ENCODE peak calls at places on chromosomes 6 and 20, in four cellular contexts. U is mesendoderm, V is H1, D is H9. O is an unnamed sample.

GRCh38 chr6:25050356-25050755 is 114.6 kb upstream of the RIPOR2 start:
- DNase-seq in U (no peak), V (no peak), D (no peak), O (peak; percentile 18)

GRCh38 chr20:22611636-22612035 is 27.3 kb upstream of the FOXA2 start:
- DNase-seq in U (no peak), V (no peak), D (no peak), O (no peak)

GRCh38 chr6:157218371-157219198 is 104.7 kb downstream of the TMEM242 start:
- DNase-seq in U (no peak), V (no peak), D (no peak), O (no peak)

GRCh38 chr6:15715060-15715459 is 52.2 kb upstream of the DTNBP1 start:
- DNase-seq in U (no peak), V (no peak), D (no peak), O (no peak)

GRCh38 chr6:130771741-130772140 is 55.5 kb upstream of the SMLR1 start:
- DNase-seq in U (no peak), V (no peak), D (no peak), O (no peak)

GRCh38 chr6:31567531-31568370 is 4.3 kb upstream of the LTA start:
- DNase-seq in U (peak; percentile 67), V (no peak), D (no peak), O (no peak)

GRCh38 chr20:34155864-34156263 is 43.8 kb upstream of the EIF2S2 start:
- DNase-seq in U (peak; percentile 54), V (no peak), D (no peak), O (no peak)

GRCh38 chr6:78322068-78322845 is 545.1 kb upstream of the IRAK1BP1 start:
- DNase-seq in U (no peak), V (no peak), D (no peak), O (no peak)

GRCh38 chr6:40276176-40276575 is 311.0 kb downstream of the LRFN2 start:
- DNase-seq in U (no peak), V (no peak), D (no peak), O (no peak)

GRCh38 chr20:24935786-24936525 is 13.1 kb upstream of the CST7 start:
- DNase-seq in U (no peak), V (peak; percentile 23), D (no peak), O (no peak)

GRCh38 chr6:114024746-114025145 is 53.8 kb upstream of the HDAC2 start:
- DNase-seq in U (no peak), V (no peak), D (no peak), O (no peak)

GRCh38 chr6:125165256-125165655 is 11.7 kb downstream of the TPD52L1 start:
- DNase-seq in U (no peak), V (no peak), D (no peak), O (no peak)

GRCh38 chr20:17693534-17694001 is 6.2 kb upstream of the BANF2 start:
- DNase-seq in U (no peak), V (no peak), D (no peak), O (no peak)

GRCh38 chr6:95383878-95384277 is 193.5 kb upstream of the MANEA start:
- DNase-seq in U (no peak), V (no peak), D (no peak), O (no peak)

GRCh38 chr6:39841923-39842322 is 49.7 kb downstream of the DAAM2 start:
- DNase-seq in U (no peak), V (no peak), D (no peak), O (no peak)

GRCh38 chr20:26135325-26136110 is 438.9 kb upstream of the ZNF337 start:
- DNase-seq in U (no peak), V (no peak), D (no peak), O (no peak)

GRCh38 chr6:56962451-56962850 is 7.5 kb downstream of the BEND6 start:
- DNase-seq in U (no peak), V (no peak), D (no peak), O (no peak)

GRCh38 chr20:4195499-4195898 is 180.1 kb upstream of the RNF24 start:
- DNase-seq in U (peak; percentile 60), V (peak; percentile 77), D (peak; percentile 63), O (no peak)

GRCh38 chr6:1872649-1873131 is 263.0 kb downstream of the FOXC1 start:
- DNase-seq in U (peak; percentile 88), V (no peak), D (no peak), O (no peak)

GRCh38 chr6:56695702-56696101 is 53.0 kb upstream of the DST start:
- DNase-seq in U (no peak), V (no peak), D (no peak), O (no peak)

DNA sequence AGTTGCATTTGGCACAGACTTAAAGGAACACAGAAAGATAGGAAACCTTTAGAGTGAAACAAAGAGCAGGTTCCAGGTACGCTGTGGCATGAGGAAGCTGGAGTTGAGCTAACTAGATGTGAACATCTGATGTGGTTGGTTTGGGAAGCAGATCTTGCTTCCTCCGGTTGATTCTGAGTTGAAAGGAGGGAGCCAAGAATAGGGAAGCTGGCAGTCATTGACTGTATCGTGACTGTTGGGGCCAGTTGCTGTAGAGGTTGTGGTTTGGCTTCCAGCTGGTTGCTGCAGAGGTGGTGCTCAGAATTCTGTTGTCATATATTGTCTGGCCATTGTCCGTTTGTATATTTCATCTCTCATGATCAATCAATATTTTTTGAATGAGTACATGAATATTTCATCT is 325.9 kb downstream of the PLCB1 start:
- DNase-seq in U (no peak), V (no peak), D (no peak), O (no peak)
- H3K79me2 ChIP-seq in U (no peaks in the 10 kb centered on the region), V (no peaks in the 10 kb centered on the region), D (no peaks in the 10 kb centered on the region), O (no peaks in the 10 kb centered on the region)

GRCh38 chr6:121439456-121440250 is 4.2 kb downstream of the GJA1 start:
- DNase-seq in U (peak; percentile 33), V (no peak), D (no peak), O (no peak)

GRCh38 chr6:121436172-121436965 is 923 bp downstream of the GJA1 start:
- DNase-seq in U (no peak), V (no peak), D (no peak), O (no peak)

GRCh38 chr6:121435444-121436069 is at the start of gene GJA1:
- DNase-seq in U (peak; percentile 97), V (no peak), D (peak; percentile 82), O (peak; percentile 38)

GRCh38 chr6:121437861-121438651 is 2.6 kb downstream of the GJA1 start:
- DNase-seq in U (peak; percentile 97), V (no peak), D (peak; percentile 71), O (peak; percentile 65)

DNA sequence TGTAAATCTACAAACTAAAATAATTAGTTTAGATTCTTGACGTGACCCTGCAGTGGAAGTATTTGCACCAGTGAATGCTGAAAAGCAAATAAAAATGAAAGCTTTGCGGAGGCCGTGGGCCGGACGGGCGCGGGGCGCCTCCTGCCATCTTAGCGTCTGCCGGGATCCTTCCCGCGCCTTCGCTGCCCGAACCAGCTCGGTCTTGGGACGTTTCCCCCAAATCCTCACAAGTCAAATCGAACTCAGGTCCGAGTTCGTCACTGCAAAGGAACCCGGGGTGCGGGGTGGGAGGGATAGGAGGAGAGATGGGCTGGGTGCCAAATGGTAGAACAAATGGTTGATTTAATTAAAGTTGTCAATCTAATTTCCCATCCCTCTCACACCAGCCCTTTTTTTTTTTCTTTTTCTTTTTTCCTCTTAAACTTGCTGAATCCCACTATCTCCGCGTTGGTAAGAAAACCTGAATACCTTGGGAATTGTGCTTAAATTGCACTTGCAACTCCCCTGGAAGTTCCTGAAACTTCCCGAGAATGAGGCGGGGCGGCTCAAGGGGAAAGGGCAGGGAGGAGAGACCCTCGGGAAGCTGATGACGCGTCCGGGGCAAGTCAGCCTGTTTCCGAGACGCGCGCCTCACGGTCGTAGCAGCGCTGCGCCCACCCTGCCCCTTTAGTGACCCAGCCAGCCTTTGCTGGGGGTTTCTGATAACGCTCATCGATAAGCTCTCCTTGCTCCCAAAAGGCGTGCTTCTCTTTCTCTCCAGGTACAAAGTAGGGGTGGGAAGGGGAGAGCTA is 1.7 kb downstream of the GJA1 start:
- DNase-seq in U (peak; percentile 88), V (no peak), D (no peak), O (no peak)
- H3K23ac ChIP-seq in U (peak overlapping the region; percentile 55), V (no peak overlapping the region), D (no peak overlapping the region), O (no peak overlapping the region)

DNA sequence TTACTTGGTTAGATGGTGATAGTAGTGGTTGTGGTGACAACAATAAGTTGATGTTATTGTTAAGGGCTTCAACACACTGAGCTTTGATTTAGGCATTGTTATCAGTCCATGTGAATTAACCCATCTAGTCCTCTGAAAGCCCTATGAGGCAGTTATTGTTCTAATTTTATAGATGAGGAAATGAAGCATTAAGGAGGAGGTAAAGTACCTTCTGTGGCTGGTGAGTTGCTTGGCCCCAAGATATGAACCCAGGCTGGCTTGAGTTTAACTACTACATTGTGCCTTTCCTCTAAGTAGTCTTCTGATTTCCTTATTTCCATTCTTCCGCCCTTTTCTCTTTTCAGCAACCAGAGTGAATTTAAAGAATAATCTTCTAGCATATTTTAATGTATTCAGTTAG is 81.7 kb downstream of the QKI start:
- DNase-seq in U (no peak), V (no peak), D (no peak), O (no peak)
- H3K79me2 ChIP-seq in U (peaks cover 26% of the 10 kb centered on the region), V (peaks cover 100% of the 10 kb centered on the region), D (peaks cover 22% of the 10 kb centered on the region), O (peaks cover 10% of the 10 kb centered on the region)

DNA sequence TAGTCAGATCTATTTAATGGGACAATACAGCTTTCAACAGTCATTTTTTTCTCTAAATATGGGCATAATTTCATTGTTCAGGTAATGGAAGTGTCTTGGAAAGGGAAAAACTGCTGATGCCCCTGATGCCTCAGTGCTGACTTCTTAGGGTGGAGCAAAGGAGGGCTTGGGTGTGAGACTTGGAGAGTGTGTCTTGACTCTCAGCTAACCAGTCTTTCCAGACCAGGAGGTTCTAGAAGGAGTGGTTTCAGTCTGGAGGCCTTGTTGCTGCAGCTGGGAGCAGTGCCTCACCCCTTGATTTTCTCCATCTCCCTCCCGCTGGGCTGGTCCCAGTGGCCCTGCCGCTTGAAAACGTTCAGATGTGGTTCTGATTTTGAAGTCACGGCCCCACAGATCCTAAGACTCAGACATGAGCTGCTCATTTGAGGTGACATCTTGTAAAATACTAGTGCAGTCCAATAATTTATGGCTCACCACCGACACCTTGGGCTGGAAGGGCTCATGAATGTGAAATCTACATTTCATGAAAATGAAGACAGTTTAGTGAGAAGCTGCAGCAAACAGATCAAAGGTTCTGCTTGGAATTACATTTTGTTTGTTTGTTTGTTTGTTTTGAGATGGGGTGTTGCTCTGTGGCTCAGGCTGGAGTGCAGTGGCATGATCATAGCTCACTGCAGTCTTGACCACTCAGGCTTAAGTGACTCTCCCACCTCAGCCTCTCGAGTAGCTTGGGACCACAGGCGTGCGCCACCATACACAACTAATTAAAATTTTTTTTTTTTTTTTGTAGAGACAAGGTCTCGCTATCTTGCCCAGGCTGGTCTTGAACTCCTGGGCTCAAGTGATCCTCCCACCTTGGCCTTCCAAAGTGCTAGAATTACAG is 5.6 kb downstream of the DSP start:
- DNase-seq in U (peak; percentile 5), V (no peak), D (no peak), O (peak; percentile 50)
- H3K23ac ChIP-seq in U (no peak overlapping the region), V (no peak overlapping the region), D (no peak overlapping the region), O (no peak overlapping the region)

GRCh38 chr20:31700747-31701146 is 21.9 kb downstream of the BCL2L1 start:
- DNase-seq in U (no peak), V (no peak), D (no peak), O (no peak)
- H3K79me2 ChIP-seq in U (no peaks in the 10 kb centered on the region), V (peaks cover 53% of the 10 kb centered on the region), D (no peaks in the 10 kb centered on the region), O (no peaks in the 10 kb centered on the region)

O was measured in trophoblast cell.